ENCODE peak calls at places on chromosome 5, in eight cellular contexts. Y is CD8-positive, alpha-beta T cell; X is heart left ventricle; D is fibroblast of lung; I is kidney; F is right cardiac atrium; P is naive thymus-derived CD4-positive, alpha-beta T cell; Z is sigmoid colon. R is an unnamed sample. For H3K4me1, the result is how much of the 10 kb centered on the place peaks cover.

GRCh38 chr5:78647838-78648358 is 674 bp downstream of the LHFPL2 start:
- DNase-seq in I (peak), P (no peak), Y (no peak), X (peak), F (peak), D (peak), Z (peak), R (no peak)

GRCh38 chr5:169803077-169803981 is 166.3 kb downstream of the DOCK2 start:
- DNase-seq in F (peak), I (no peak), Y (no peak), X (peak), Z (peak), D (peak), P (no peak), R (no peak)

GRCh38 chr5:90015584-90016018 is 394.0 kb downstream of the CETN3 start:
- DNase-seq in X (no peak), P (no peak), D (peak), Z (no peak), Y (no peak), F (no peak), I (no peak), R (no peak)

GRCh38 chr5:126503602-126504104 is 80.4 kb downstream of the GRAMD2B start:
- DNase-seq in I (no peak), F (peak), Y (no peak), D (peak), X (no peak), P (peak), Z (peak), R (peak)

GRCh38 chr5:74017786-74018211 is 391.8 kb downstream of the ARHGEF28 start:
- DNase-seq in I (no peak), F (no peak), X (no peak), P (no peak), Z (no peak), D (peak), Y (no peak), R (no peak)

GRCh38 chr5:173790836-173791546 is 97.2 kb upstream of the CPEB4 start:
- DNase-seq in X (no peak), I (no peak), D (no peak), Y (no peak), F (no peak), P (no peak), Z (no peak), R (no peak)

GRCh38 chr5:126941403-126941802 is 89.0 kb downstream of the MARCHF3 start:
- DNase-seq in Y (no peak), Z (no peak), I (no peak), F (no peak), P (no peak), X (no peak), D (no peak), R (no peak)

GRCh38 chr5:14686517-14686916 is 22.0 kb downstream of the OTULIN start:
- DNase-seq in Z (no peak), D (no peak), F (no peak), I (no peak), P (no peak), X (no peak), Y (no peak), R (no peak)

GRCh38 chr5:56670916-56671315 is 144.4 kb upstream of the MAP3K1 start:
- DNase-seq in X (no peak), I (no peak), F (no peak), Y (no peak), P (no peak), D (peak), Z (no peak), R (no peak)

GRCh38 chr5:33284681-33285080 is 156.1 kb upstream of the TARS1 start:
- DNase-seq in F (no peak), Y (no peak), I (no peak), D (no peak), Z (no peak), X (no peak), P (no peak), R (no peak)

GRCh38 chr5:58886315-58887207 is 303.7 kb downstream of the RAB3C start:
- DNase-seq in Z (peak), Y (peak), D (peak), X (peak), F (peak), I (peak), P (peak), R (peak)

GRCh38 chr5:147188200-147189108 is 46.4 kb upstream of the STK32A start:
- DNase-seq in D (peak), I (no peak), F (no peak), P (peak), Z (no peak), X (peak), Y (no peak), R (peak)

GRCh38 chr5:63145167-63145566 is 566.5 kb downstream of the LRRC70 start:
- DNase-seq in Z (no peak), Y (no peak), X (no peak), P (no peak), D (no peak), F (peak), I (no peak), R (no peak)

GRCh38 chr5:159802661-159803060 is 113.6 kb upstream of the ADRA1B start:
- DNase-seq in P (no peak), X (no peak), I (no peak), Y (no peak), Z (no peak), D (no peak), F (no peak), R (no peak)

GRCh38 chr5:61575103-61575502 is 243.0 kb downstream of the ZSWIM6 start:
- DNase-seq in I (no peak), D (peak), Z (no peak), F (no peak), P (no peak), Y (no peak), X (no peak), R (no peak)

GRCh38 chr5:153569036-153569435 is 78.6 kb downstream of the GRIA1 start:
- DNase-seq in P (no peak), Z (no peak), D (no peak), F (no peak), Y (no peak), X (no peak), I (no peak), R (no peak)

GRCh38 chr5:66717455-66718373 is 121.5 kb downstream of the MAST4 start:
- DNase-seq in Y (no peak), Z (no peak), I (no peak), P (no peak), X (peak), D (no peak), F (peak), R (no peak)

GRCh38 chr5:7659420-7659819 is 191.5 kb downstream of the CFAP90 start:
- DNase-seq in I (no peak), Z (no peak), F (no peak), Y (no peak), P (no peak), X (no peak), D (no peak), R (no peak)

GRCh38 chr5:79853676-79854418 is 137.2 kb downstream of the MTX3 start:
- DNase-seq in Z (no peak), D (no peak), Y (peak), P (no peak), F (no peak), I (no peak), X (no peak), R (no peak)

GRCh38 chr5:31346896-31347557 is 153.5 kb downstream of the CDH6 start:
- DNase-seq in D (no peak), Z (no peak), P (no peak), X (no peak), I (no peak), Y (no peak), F (no peak), R (no peak)

GRCh38 chr5:176441921-176442323 is 6.3 kb upstream of the FAF2 start:
- DNase-seq in Y (no peak), X (no peak), Z (no peak), D (peak), F (no peak), P (no peak), I (no peak), R (no peak)

GRCh38 chr5:79025054-79025465 is 40.0 kb upstream of the ARSB start:
- DNase-seq in Y (peak), X (peak), I (peak), Z (peak), P (peak), D (peak), F (peak), R (peak)

GRCh38 chr5:33975846-33976245 is 8.6 kb downstream of the SLC45A2 start:
- DNase-seq in I (no peak), F (no peak), Z (no peak), Y (no peak), P (no peak), X (no peak), D (peak), R (no peak)

GRCh38 chr5:26148569-26149107 is 889.7 kb downstream of the CDH9 start:
- DNase-seq in F (no peak), I (peak), Y (no peak), Z (no peak), X (no peak), D (no peak), P (no peak), R (no peak)

GRCh38 chr5:107337281-107337680 is 333.5 kb downstream of the EFNA5 start:
- DNase-seq in I (no peak), Z (no peak), D (no peak), F (no peak), X (no peak), Y (no peak), P (no peak), R (no peak)

GRCh38 chr5:86766103-86766502 is 148.4 kb downstream of the COX7C start:
- DNase-seq in D (no peak), I (no peak), F (no peak), Y (no peak), X (no peak), Z (no peak), P (no peak), R (no peak)

GRCh38 chr5:138438724-138439536 is at the start of gene REEP2:
- DNase-seq in D (peak), I (no peak), P (peak), Y (peak), Z (no peak), X (no peak), F (peak), R (peak)

GRCh38 chr5:4093970-4094369 is 498.3 kb downstream of the IRX1 start:
- DNase-seq in Y (no peak), P (no peak), Z (no peak), F (no peak), D (no peak), I (no peak), X (no peak), R (no peak)

GRCh38 chr5:122153774-122154173 is 24.4 kb downstream of the ZNF474 start:
- DNase-seq in X (no peak), D (no peak), F (no peak), Y (no peak), I (no peak), P (no peak), Z (no peak), R (no peak)

GRCh38 chr5:55864606-55865541 is 13.7 kb downstream of the IL31RA start:
- DNase-seq in P (no peak), Z (no peak), D (peak), F (no peak), Y (no peak), X (no peak), I (no peak), R (no peak)

GRCh38 chr5:67361932-67362729 is 165.5 kb upstream of the CD180 start:
- DNase-seq in P (no peak), D (peak), I (no peak), Y (no peak), F (no peak), Z (no peak), X (no peak), R (no peak)

GRCh38 chr5:71623221-71623794 is 36.2 kb downstream of the MCCC2 start:
- DNase-seq in Y (no peak), P (no peak), X (no peak), I (no peak), Z (no peak), D (no peak), F (no peak), R (no peak)

GRCh38 chr5:163585206-163585605 is 79.8 kb downstream of the MAT2B start:
- DNase-seq in F (no peak), Z (no peak), D (no peak), X (no peak), I (no peak), P (no peak), Y (no peak), R (no peak)

GRCh38 chr5:45695011-45695667 is 1.0 kb downstream of the HCN1 start:
- DNase-seq in Y (no peak), X (no peak), Z (peak), P (no peak), F (peak), I (peak), D (no peak), R (no peak)

DNA sequence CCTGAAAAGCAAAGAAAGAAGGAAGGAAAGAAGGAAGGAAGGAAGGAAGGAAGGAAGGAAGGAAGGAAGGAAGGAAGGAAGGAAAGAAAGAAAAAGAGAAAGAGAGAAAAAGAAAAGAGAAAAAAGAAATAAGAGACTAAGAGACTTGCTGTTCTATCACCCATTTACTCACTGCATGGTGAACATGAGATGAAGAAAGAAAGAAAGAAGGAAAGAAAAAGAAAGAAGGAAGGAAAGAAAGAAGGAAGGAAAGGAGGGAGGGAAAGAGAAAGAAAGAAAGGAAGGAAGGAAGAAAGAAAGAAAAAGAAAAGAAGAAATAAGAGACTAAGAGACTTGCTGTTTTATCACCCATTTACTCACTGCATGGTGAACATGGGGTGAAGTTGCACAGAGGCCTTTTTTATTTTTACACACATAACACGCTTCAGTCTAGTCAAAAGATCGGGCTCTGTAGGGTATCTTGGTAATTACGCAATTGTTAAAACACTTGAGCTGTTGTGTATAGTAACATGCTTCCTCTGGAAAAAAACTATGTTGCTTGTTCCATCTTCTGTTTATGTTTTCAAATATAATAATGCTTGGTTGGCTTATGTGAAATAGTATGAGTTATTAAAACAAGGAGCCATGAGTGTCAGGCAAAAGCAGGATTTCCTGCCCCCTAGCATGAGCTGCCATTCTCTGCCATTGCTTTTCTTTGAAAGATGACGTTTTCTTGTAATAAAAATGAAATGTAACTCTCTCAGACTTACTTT is 119.3 kb upstream of the ZNF608 start:
- DNase-seq in Y (no peak), P (no peak), Z (no peak), F (no peak), X (no peak), D (peak), I (no peak), R (no peak)
- H3K4me1 ChIP-seq in Y (under half), P (under half), Z (under half), F (under half), X (under half), D (under half), I (under half), R (under half)

DNA sequence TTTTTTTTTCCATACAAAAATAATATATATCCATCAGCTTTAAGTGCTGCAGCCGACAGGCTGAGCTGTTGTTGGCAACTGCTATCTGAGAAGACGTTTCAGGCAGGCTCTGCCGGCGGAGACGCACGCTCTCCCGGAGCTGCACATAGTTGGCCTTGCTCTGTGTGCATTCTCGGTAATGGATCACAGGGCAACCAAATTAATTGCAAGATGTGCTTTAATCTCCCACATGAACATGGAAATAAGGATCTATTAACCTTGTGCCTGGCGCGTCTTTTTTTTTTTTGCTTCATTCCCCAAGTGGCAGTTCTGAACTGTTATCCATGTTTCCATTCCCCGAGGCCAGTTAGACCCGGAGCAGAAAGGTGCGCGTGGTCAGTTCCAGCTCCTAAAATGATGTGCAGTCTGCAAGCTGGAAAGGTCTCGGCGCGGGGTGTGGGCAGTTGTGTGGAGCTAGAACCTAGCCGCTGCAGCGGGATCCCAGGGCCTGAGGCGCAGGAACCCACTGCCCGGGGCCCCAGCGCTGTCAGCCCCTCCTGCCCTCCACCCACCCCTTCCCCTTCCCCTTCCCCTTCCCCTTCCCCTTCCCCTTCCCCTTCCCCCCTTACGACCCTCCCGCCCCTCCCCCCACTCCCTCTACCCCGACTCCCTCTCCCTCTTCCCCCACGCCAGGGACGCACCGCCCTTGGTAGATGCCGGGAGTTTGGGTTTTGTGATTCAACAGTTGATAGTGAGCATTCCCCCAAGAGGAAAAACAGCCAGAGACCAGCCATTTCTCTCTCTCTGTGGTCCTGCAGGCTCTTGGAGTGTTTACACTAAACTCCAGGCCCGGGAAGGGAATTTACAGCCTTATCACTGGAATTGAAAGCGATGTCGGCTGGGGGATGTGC is 137.8 kb downstream of the CEP120 start:
- DNase-seq in X (no peak), Z (peak), F (no peak), P (no peak), I (peak), D (peak), Y (no peak), R (no peak)
- H3K4me3 ChIP-seq in X (peak), Z (peak), F (peak), P (no peak), I (peak), D (peak), Y (no peak), R (no peak)

GRCh38 chr5:137400571-137400970 is 98.6 kb downstream of the SPOCK1 start:
- DNase-seq in Y (no peak), I (no peak), D (no peak), P (no peak), Z (no peak), X (no peak), F (no peak), R (no peak)

GRCh38 chr5:137398751-137399150 is 100.4 kb downstream of the SPOCK1 start:
- DNase-seq in P (no peak), X (no peak), Y (no peak), Z (no peak), D (no peak), I (no peak), F (no peak), R (no peak)

GRCh38 chr5:137405393-137405792 is 93.7 kb downstream of the SPOCK1 start:
- DNase-seq in Z (no peak), F (no peak), P (no peak), I (no peak), D (no peak), X (no peak), Y (no peak), R (no peak)

GRCh38 chr5:137402436-137403187 is 96.5 kb downstream of the SPOCK1 start:
- DNase-seq in Z (no peak), D (no peak), X (no peak), I (no peak), P (no peak), Y (no peak), F (no peak), R (no peak)

DNA sequence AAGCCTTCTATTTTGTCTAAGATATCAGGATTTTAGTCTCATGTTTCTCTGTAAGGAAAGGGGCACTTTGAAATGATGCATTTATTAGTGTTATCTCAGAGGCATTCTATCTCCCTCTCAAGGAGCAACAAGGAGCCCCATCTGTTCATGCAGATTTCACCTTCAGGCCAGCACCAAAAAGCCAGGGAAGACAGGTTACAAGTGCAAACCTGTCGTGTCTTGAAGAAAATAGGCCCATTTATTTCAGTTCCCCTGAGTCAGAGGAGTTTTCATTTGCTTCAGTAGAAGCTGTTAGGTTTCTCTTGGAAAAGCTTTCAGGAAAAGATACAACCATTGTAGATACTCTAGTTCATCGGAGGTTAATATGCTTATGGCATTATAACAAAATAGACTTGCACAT is 97.2 kb downstream of the SPOCK1 start:
- DNase-seq in F (no peak), Y (no peak), D (no peak), Z (no peak), P (no peak), I (no peak), X (no peak), R (no peak)
- H3K27ac ChIP-seq in F (no peak), Y (no peak), D (no peak), Z (no peak), P (no peak), I (no peak), X (no peak), R (no peak)

GRCh38 chr5:134878403-134878802 is 4.2 kb downstream of the TXNDC15 start:
- DNase-seq in I (no peak), Z (no peak), X (no peak), F (no peak), D (no peak), P (no peak), Y (no peak), R (no peak)
- H3K4me1 ChIP-seq in I (under half), Z (under half), X (under half), F (under half), D (under half), P (under half), Y (under half), R (under half)

GRCh38 chr5:113807384-113808053 is 294.0 kb downstream of the YTHDC2 start:
- DNase-seq in D (peak), X (no peak), F (no peak), P (no peak), I (no peak), Z (peak), Y (no peak), R (no peak)
- H3K4me3 ChIP-seq in D (no peak), X (no peak), F (no peak), P (no peak), I (no peak), Z (peak), Y (no peak), R (no peak)

GRCh38 chr5:20680718-20681302 is 692.8 kb upstream of the CDH18 start:
- DNase-seq in X (no peak), D (no peak), Y (no peak), Z (no peak), I (no peak), F (no peak), P (no peak), R (no peak)

GRCh38 chr5:20678386-20678785 is 690.4 kb upstream of the CDH18 start:
- DNase-seq in D (no peak), Z (no peak), X (no peak), F (no peak), I (no peak), P (no peak), Y (no peak), R (no peak)

GRCh38 chr5:20683241-20683940 is 695.4 kb upstream of the CDH18 start:
- DNase-seq in Z (no peak), I (no peak), D (no peak), Y (no peak), P (no peak), F (no peak), X (no peak), R (no peak)

GRCh38 chr5:20678814-20679298 is 690.9 kb upstream of the CDH18 start:
- DNase-seq in Y (no peak), F (no peak), Z (no peak), X (no peak), I (no peak), P (no peak), D (peak), R (no peak)
- H3K27ac ChIP-seq in Y (no peak), F (no peak), Z (no peak), X (no peak), I (no peak), P (no peak), D (no peak), R (no peak)

R was measured in CD8-positive, alpha-beta memory T cell.